ENCODE peak calls at places on chromosomes 7 and 10, in ten cellular contexts. R is tibial artery, U is MM.1S, L is lung, O is mammary epithelial cell, B is sigmoid colon, M is tibial nerve, N is HCT116, S is stomach, P is K562. X is an unnamed sample. For H3K4me1, the result is how much of the 10 kb centered on the place peaks cover.

GRCh38 chr10:132390455-132391371 is 6.3 kb upstream of the PWWP2B start:
- DNase-seq in R (peak), U (no peak), L (no peak), O (no peak), B (peak), M (no peak), N (no peak), S (peak), P (no peak), X (no peak)

GRCh38 chr7:86320886-86321285 is 322.8 kb upstream of the GRM3 start:
- DNase-seq in R (no peak), U (no peak), L (no peak), O (no peak), B (no peak), M (no peak), N (no peak), S (no peak), P (no peak), X (no peak)

GRCh38 chr7:45017253-45017652 is 17.3 kb downstream of the CCM2 start:
- DNase-seq in R (peak), U (no peak), L (no peak), O (no peak), B (peak), M (no peak), N (no peak), S (no peak), P (no peak), X (no peak)

GRCh38 chr10:103618027-103618385 is 124.5 kb downstream of the NEURL1 start:
- DNase-seq in R (no peak), U (no peak), L (no peak), O (no peak), B (no peak), M (no peak), N (no peak), S (no peak), P (no peak), X (no peak)

GRCh38 chr10:26479766-26480492 is 41.8 kb downstream of the APBB1IP start:
- DNase-seq in R (no peak), U (no peak), L (no peak), O (no peak), B (no peak), M (no peak), N (no peak), S (no peak), P (no peak), X (no peak)

GRCh38 chr7:127251458-127252379 is 1.0 kb downstream of the GRM8 start:
- DNase-seq in R (no peak), U (peak), L (no peak), O (peak), B (no peak), M (no peak), N (no peak), S (no peak), P (no peak), X (no peak)

GRCh38 chr10:124248056-124248455 is 154.7 kb upstream of the CHST15 start:
- DNase-seq in R (peak), U (no peak), L (no peak), O (no peak), B (no peak), M (no peak), N (no peak), S (no peak), P (no peak), X (no peak)

GRCh38 chr10:87844837-87845623 is 18.3 kb downstream of the KLLN start:
- DNase-seq in R (no peak), U (no peak), L (no peak), O (peak), B (no peak), M (no peak), N (no peak), S (no peak), P (no peak), X (no peak)

GRCh38 chr7:36795451-36796021 is 71.2 kb upstream of the AOAH start:
- DNase-seq in R (no peak), U (no peak), L (no peak), O (peak), B (no peak), M (no peak), N (no peak), S (no peak), P (no peak), X (no peak)

GRCh38 chr10:78336402-78336791 is 302.7 kb downstream of the RPS24 start:
- DNase-seq in R (peak), U (no peak), L (no peak), O (no peak), B (no peak), M (no peak), N (no peak), S (peak), P (no peak), X (no peak)

GRCh38 chr7:130996841-130997231 is 262.8 kb upstream of the KLF14 start:
- DNase-seq in R (no peak), U (no peak), L (peak), O (peak), B (no peak), M (no peak), N (peak), S (peak), P (no peak), X (no peak)

GRCh38 chr7:111735661-111736323 is 173.5 kb upstream of the IMMP2L start:
- DNase-seq in R (no peak), U (peak), L (no peak), O (peak), B (no peak), M (peak), N (peak), S (peak), P (peak), X (peak)

GRCh38 chr10:62614389-62615157 is 189.9 kb upstream of the ADO start:
- DNase-seq in R (no peak), U (no peak), L (no peak), O (peak), B (no peak), M (no peak), N (no peak), S (no peak), P (no peak), X (no peak)

GRCh38 chr10:128469515-128469914 is 343.3 kb upstream of the MKI67 start:
- DNase-seq in R (no peak), U (no peak), L (no peak), O (no peak), B (no peak), M (no peak), N (no peak), S (no peak), P (peak), X (no peak)

GRCh38 chr10:69439813-69440506 is 11.3 kb upstream of the TSPAN15 start:
- DNase-seq in R (no peak), U (no peak), L (peak), O (peak), B (peak), M (no peak), N (no peak), S (peak), P (peak), X (no peak)

DNA sequence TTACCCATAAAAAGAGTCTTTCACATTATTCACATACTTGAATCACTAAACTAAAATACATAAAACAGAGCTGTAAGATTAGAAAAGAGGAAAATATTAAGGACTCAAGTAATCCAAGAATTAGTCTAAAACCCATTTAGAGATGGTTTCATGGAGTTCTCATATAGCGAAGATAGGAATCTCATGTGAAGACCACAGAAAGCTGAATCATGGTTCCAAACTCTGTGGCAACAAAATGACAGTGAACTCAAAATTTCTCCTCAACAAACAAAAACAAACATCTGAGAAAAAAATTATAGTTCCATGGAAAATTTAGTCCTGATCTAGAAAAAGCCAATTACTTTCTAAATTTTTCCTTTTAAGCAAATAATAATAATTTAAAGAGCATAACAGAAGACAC is 34.6 kb downstream of the BAZ1B start:
- DNase-seq in R (no peak), U (no peak), L (no peak), O (no peak), B (no peak), M (no peak), N (no peak), S (no peak), P (no peak), X (no peak)
- H3K4me3 ChIP-seq in R (no peak), U (no peak), L (no peak), O (no peak), B (no peak), M (no peak), N (no peak), S (no peak), P (no peak), X (no peak)

GRCh38 chr7:138243430-138243829 is 167.2 kb downstream of the AKR1D1 start:
- DNase-seq in R (no peak), U (no peak), L (no peak), O (no peak), B (no peak), M (no peak), N (no peak), S (peak), P (peak), X (no peak)
- H3K4me1 ChIP-seq in R (under half), U (under half), L (under half), O (under half), B (under half), M (under half), N (under half), S (under half), P (under half), X (under half)

DNA sequence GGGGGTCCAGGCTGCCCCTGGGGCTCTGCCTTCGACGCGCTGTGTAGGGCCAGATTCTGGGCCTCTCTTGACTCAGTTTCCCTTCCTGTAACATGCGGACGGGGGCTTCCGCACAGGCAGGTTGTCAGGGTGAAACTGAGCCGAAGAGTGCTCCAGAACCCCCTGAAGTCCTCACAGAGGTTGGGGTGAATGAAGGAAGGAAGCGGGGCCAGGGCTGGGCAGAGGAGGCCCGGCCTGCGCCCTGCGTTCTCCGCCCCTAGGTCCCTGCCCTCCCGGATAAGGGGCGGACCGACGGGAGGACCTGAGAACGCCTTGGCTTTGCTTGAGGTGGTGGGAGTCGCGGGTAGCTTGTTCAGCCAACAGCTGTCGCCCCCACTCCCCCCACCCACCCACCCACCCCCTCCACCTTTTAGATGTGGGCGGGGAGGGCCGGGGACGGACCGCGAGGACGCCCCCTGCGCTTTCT is 558 bp upstream of the ELFN1 start:
- DNase-seq in R (peak), U (no peak), L (no peak), O (no peak), B (peak), M (no peak), N (no peak), S (no peak), P (no peak), X (no peak)
- H3K4me3 ChIP-seq in R (no peak), U (no peak), L (no peak), O (no peak), B (no peak), M (peak), N (no peak), S (peak), P (no peak), X (peak)

DNA sequence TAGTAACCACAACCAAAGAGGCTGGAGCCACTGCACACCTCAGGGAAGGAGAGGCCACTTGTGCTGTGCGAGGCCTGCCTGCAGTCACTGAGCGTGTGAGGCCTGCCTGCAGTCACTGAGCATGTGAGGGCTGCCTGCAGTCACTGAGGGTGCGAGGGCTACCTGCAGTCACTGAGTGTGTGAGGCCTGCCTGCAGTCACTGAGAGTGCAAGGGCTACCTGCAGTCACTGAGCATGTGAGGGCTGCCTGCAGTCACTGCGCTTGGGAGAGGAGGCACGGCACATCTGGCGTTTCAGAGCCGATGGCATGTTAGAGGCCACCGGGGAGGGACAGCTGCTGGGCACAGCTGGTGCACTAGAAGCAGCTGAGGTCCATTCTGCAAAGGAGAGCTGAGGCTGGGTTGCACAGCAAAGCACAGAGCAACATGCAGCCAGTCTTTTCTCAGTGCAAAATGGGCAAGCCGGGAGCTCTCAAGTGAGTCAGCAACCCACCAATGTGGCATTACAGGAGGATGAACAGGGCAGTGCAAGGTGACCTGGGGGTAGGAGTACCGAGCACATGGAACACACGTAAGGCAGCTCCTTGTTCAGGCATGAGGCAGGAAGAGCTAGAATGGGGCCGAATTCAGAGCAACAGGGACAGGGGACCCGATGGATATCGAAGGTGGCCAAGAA is 540.1 kb downstream of the PTPRN2 start:
- DNase-seq in R (no peak), U (no peak), L (no peak), O (no peak), B (peak), M (no peak), N (no peak), S (no peak), P (no peak), X (no peak)
- H3K4me1 ChIP-seq in R (under half), U (under half), L (under half), O (under half), B (under half), M (under half), N (under half), S (under half), P (under half), X (under half)

DNA sequence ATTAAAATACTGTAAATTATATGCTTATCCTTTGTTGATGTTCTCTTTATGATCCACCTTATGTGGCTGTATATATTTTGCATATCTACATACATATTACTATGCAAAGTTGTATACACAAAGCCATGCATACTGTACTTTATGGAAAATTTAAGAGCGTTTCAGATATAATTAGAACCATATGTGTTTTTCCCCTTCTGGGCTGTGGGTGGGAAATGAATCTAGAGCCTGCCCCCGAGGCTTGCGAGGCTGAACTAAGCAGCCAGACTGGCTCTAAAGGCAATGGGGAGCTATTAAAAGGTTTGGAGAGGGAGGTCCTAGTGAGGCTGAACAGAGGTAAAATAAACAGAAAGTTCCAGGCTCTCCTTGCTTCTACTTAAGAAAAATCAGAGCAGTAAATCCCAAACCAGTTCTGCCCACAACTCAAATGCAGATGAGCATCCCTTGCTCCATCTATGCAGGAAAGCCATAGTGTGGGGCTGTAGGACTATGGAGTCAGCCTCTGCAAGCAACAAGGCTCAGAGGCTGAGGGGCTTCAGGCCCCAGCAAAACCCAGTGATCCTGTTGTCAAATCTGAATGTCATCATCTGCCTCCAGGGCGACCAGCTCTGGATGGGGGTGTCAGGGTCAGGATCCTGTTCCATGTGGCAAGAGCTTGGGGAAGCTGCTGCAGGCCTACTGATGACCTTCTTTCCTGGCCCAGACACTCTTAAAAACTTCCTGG is 14.1 kb upstream of the DDIT4 start:
- DNase-seq in R (no peak), U (no peak), L (no peak), O (no peak), B (peak), M (no peak), N (no peak), S (no peak), P (no peak), X (no peak)
- H3K4me3 ChIP-seq in R (no peak), U (no peak), L (no peak), O (no peak), B (no peak), M (no peak), N (no peak), S (no peak), P (no peak), X (no peak)

GRCh38 chr10:118729641-118730258 is 25.0 kb downstream of the CACUL1 start:
- DNase-seq in R (no peak), U (no peak), L (no peak), O (no peak), B (no peak), M (no peak), N (no peak), S (no peak), P (no peak), X (no peak)
- H3K4me1 ChIP-seq in R (under half), U (under half), L (under half), O (under half), B (half or more), M (under half), N (under half), S (half or more), P (under half), X (half or more)

DNA sequence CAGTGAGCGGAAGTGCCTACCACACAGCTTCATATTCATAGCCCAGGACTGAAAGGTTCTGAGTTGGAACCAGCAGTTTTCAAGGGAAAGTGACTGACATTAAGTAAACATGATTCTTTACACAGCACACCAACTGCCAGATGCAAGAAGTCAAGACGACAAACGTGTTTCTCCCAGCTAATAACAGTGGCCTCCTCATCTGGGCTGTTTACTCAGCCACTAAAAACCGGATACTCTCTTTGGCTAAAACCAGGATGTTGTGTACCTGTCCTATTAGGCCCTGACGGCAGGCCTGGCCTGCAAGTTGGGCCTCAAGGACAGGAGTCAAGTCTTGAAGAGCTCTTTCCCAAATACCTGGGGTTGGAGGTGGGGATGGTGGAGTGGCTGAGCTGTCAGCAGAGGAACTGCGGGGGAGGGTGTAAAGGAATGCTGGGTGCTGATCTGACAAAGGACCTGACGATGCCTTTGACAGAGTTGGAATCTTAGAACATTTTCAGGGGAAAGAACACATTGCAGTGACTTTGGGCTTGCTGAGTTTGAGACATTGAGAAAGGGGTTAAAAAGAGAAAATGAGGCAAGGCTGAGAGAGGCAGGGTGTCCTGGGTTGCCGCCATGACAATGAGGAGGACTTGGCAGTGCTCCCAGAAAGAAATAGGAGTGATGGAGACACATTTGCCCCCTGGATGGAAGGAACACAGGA is 57.7 kb downstream of the STEAP1B start:
- DNase-seq in R (no peak), U (no peak), L (peak), O (no peak), B (no peak), M (no peak), N (no peak), S (no peak), P (no peak), X (no peak)
- H3K4me3 ChIP-seq in R (no peak), U (no peak), L (no peak), O (no peak), B (no peak), M (no peak), N (no peak), S (no peak), P (no peak), X (no peak)

GRCh38 chr10:119298788-119299187 is 91.4 kb downstream of the GRK5 start:
- DNase-seq in R (no peak), U (no peak), L (no peak), O (no peak), B (no peak), M (no peak), N (no peak), S (no peak), P (no peak), X (no peak)

GRCh38 chr10:119301397-119301796 is 94.0 kb downstream of the GRK5 start:
- DNase-seq in R (no peak), U (no peak), L (no peak), O (no peak), B (no peak), M (no peak), N (no peak), S (no peak), P (no peak), X (no peak)

GRCh38 chr10:119299531-119299930 is 92.2 kb downstream of the GRK5 start:
- DNase-seq in R (no peak), U (peak), L (no peak), O (no peak), B (no peak), M (no peak), N (no peak), S (no peak), P (peak), X (no peak)

GRCh38 chr10:119296703-119297102 is 89.3 kb downstream of the GRK5 start:
- DNase-seq in R (no peak), U (no peak), L (no peak), O (no peak), B (no peak), M (no peak), N (no peak), S (peak), P (no peak), X (no peak)

GRCh38 chr10:119297207-119297968 is 90.0 kb downstream of the GRK5 start:
- DNase-seq in R (no peak), U (no peak), L (no peak), O (no peak), B (no peak), M (no peak), N (no peak), S (no peak), P (no peak), X (no peak)
- H3K4me1 ChIP-seq in R (under half), U (under half), L (under half), O (under half), B (half or more), M (under half), N (under half), S (half or more), P (under half), X (under half)

DNA sequence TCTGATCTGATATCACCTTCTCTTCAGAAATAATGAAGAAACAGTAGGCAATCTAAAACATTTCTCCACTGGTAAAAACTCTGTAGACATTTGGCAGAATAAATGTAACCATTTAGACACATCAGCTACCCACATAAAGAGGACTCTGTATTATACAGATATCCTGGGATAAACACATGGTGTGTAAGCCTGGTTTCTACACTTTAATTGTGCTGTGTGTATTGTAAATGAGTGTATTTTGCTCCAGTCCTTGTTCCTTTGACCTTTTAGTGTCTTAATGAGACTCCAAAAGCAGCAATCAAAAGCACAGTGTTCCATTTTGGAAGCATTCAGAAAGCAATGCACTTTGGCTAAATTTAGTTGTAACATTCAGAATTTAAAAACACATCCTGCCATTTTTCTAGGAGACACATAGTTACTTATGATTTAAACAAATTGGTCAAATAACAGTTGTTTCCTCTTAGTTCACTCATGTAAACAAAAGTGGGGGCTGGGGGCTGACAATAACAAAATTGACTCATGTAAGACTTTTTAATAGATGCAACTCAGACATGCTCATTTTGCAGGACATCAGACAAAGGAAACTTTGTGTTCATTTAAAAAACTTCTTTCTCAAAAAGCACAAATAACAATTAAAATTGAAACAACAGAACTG is 122.3 kb downstream of the GPR37 start:
- DNase-seq in R (no peak), U (no peak), L (no peak), O (no peak), B (no peak), M (no peak), N (no peak), S (no peak), P (no peak), X (no peak)
- H3K4me3 ChIP-seq in R (no peak), U (no peak), L (no peak), O (no peak), B (no peak), M (no peak), N (no peak), S (no peak), P (no peak), X (no peak)

X was measured in thoracic aorta.